ENCODE peak calls at places on chromosomes 16 and 17, in ten cellular contexts. One of them, this sample, is unnamed.

GRCh38 chr17:17603178-17603894 is 11.8 kb upstream of the PEMT start:
- DNase-seq in kidney: no peak
- DNase-seq in CD4-positive, CD25-positive, alpha-beta regulatory T cell: no peak
- DNase-seq in testis: no peak
- DNase-seq in NCI-H2081 treated with DMSO at 0.1 percent for 48 hours: no peak
- DNase-seq in Right ventricle myocardium superior: no peak
- DNase-seq in activated gamma-delta T cell treated with Interleukin-2 at 50 U/mL for 16 hours: no peak
- DNase-seq in IMR-90: no peak
- DNase-seq in AG09319: no peak
- DNase-seq in activated naive CD8-positive, alpha-beta T cell treated with anti-CD3 and anti-CD28 coated beads, Interleukin-2, amount 50 U/mL, for 24 hours: no peak
- DNase-seq in this sample: no peak

GRCh38 chr17:83199500-83200201 is 120.2 kb downstream of the METRNL start:
- DNase-seq in kidney: peak
- DNase-seq in CD4-positive, CD25-positive, alpha-beta regulatory T cell: peak
- DNase-seq in testis: peak
- DNase-seq in NCI-H2081 treated with DMSO at 0.1 percent for 48 hours: no peak
- DNase-seq in Right ventricle myocardium superior: peak
- DNase-seq in activated gamma-delta T cell treated with Interleukin-2 at 50 U/mL for 16 hours: peak
- DNase-seq in IMR-90: peak
- DNase-seq in AG09319: no peak
- DNase-seq in activated naive CD8-positive, alpha-beta T cell treated with anti-CD3 and anti-CD28 coated beads, Interleukin-2, amount 50 U/mL, for 24 hours: peak
- DNase-seq in this sample: peak

GRCh38 chr17:76643553-76644148 is at the start of gene ST6GALNAC1:
- DNase-seq in kidney: no peak
- DNase-seq in CD4-positive, CD25-positive, alpha-beta regulatory T cell: peak
- DNase-seq in testis: peak
- DNase-seq in NCI-H2081 treated with DMSO at 0.1 percent for 48 hours: no peak
- DNase-seq in Right ventricle myocardium superior: no peak
- DNase-seq in activated gamma-delta T cell treated with Interleukin-2 at 50 U/mL for 16 hours: no peak
- DNase-seq in IMR-90: no peak
- DNase-seq in AG09319: no peak
- DNase-seq in activated naive CD8-positive, alpha-beta T cell treated with anti-CD3 and anti-CD28 coated beads, Interleukin-2, amount 50 U/mL, for 24 hours: no peak
- DNase-seq in this sample: no peak

GRCh38 chr16:61891460-61891859 is 144.8 kb downstream of the CDH8 start:
- DNase-seq in kidney: no peak
- DNase-seq in CD4-positive, CD25-positive, alpha-beta regulatory T cell: no peak
- DNase-seq in testis: no peak
- DNase-seq in NCI-H2081 treated with DMSO at 0.1 percent for 48 hours: no peak
- DNase-seq in Right ventricle myocardium superior: no peak
- DNase-seq in activated gamma-delta T cell treated with Interleukin-2 at 50 U/mL for 16 hours: no peak
- DNase-seq in IMR-90: no peak
- DNase-seq in AG09319: no peak
- DNase-seq in activated naive CD8-positive, alpha-beta T cell treated with anti-CD3 and anti-CD28 coated beads, Interleukin-2, amount 50 U/mL, for 24 hours: no peak
- DNase-seq in this sample: no peak

GRCh38 chr17:17171991-17172939 is 33.9 kb downstream of the PLD6 start:
- DNase-seq in kidney: no peak
- DNase-seq in CD4-positive, CD25-positive, alpha-beta regulatory T cell: peak
- DNase-seq in testis: no peak
- DNase-seq in NCI-H2081 treated with DMSO at 0.1 percent for 48 hours: no peak
- DNase-seq in Right ventricle myocardium superior: peak
- DNase-seq in activated gamma-delta T cell treated with Interleukin-2 at 50 U/mL for 16 hours: no peak
- DNase-seq in IMR-90: no peak
- DNase-seq in AG09319: no peak
- DNase-seq in activated naive CD8-positive, alpha-beta T cell treated with anti-CD3 and anti-CD28 coated beads, Interleukin-2, amount 50 U/mL, for 24 hours: no peak
- DNase-seq in this sample: no peak

GRCh38 chr17:78641666-78642065 is 64.5 kb upstream of the DNAH17 start:
- DNase-seq in kidney: no peak
- DNase-seq in CD4-positive, CD25-positive, alpha-beta regulatory T cell: no peak
- DNase-seq in testis: no peak
- DNase-seq in NCI-H2081 treated with DMSO at 0.1 percent for 48 hours: no peak
- DNase-seq in Right ventricle myocardium superior: no peak
- DNase-seq in activated gamma-delta T cell treated with Interleukin-2 at 50 U/mL for 16 hours: no peak
- DNase-seq in IMR-90: no peak
- DNase-seq in AG09319: no peak
- DNase-seq in activated naive CD8-positive, alpha-beta T cell treated with anti-CD3 and anti-CD28 coated beads, Interleukin-2, amount 50 U/mL, for 24 hours: no peak
- DNase-seq in this sample: no peak

GRCh38 chr16:15464401-15465186 is 30.2 kb downstream of the BMERB1 start:
- DNase-seq in kidney: no peak
- DNase-seq in CD4-positive, CD25-positive, alpha-beta regulatory T cell: no peak
- DNase-seq in testis: no peak
- DNase-seq in NCI-H2081 treated with DMSO at 0.1 percent for 48 hours: no peak
- DNase-seq in Right ventricle myocardium superior: no peak
- DNase-seq in activated gamma-delta T cell treated with Interleukin-2 at 50 U/mL for 16 hours: no peak
- DNase-seq in IMR-90: peak
- DNase-seq in AG09319: no peak
- DNase-seq in activated naive CD8-positive, alpha-beta T cell treated with anti-CD3 and anti-CD28 coated beads, Interleukin-2, amount 50 U/mL, for 24 hours: no peak
- DNase-seq in this sample: no peak

GRCh38 chr16:57541754-57542435 is 548 bp upstream of the ADGRG5 start:
- DNase-seq in kidney: peak
- DNase-seq in CD4-positive, CD25-positive, alpha-beta regulatory T cell: no peak
- DNase-seq in testis: no peak
- DNase-seq in NCI-H2081 treated with DMSO at 0.1 percent for 48 hours: no peak
- DNase-seq in Right ventricle myocardium superior: no peak
- DNase-seq in activated gamma-delta T cell treated with Interleukin-2 at 50 U/mL for 16 hours: no peak
- DNase-seq in IMR-90: no peak
- DNase-seq in AG09319: no peak
- DNase-seq in activated naive CD8-positive, alpha-beta T cell treated with anti-CD3 and anti-CD28 coated beads, Interleukin-2, amount 50 U/mL, for 24 hours: no peak
- DNase-seq in this sample: no peak

GRCh38 chr17:3030096-3030495 is 33.3 kb downstream of the OR1D5 start:
- DNase-seq in kidney: no peak
- DNase-seq in CD4-positive, CD25-positive, alpha-beta regulatory T cell: no peak
- DNase-seq in testis: no peak
- DNase-seq in NCI-H2081 treated with DMSO at 0.1 percent for 48 hours: no peak
- DNase-seq in Right ventricle myocardium superior: no peak
- DNase-seq in activated gamma-delta T cell treated with Interleukin-2 at 50 U/mL for 16 hours: no peak
- DNase-seq in IMR-90: peak
- DNase-seq in AG09319: no peak
- DNase-seq in activated naive CD8-positive, alpha-beta T cell treated with anti-CD3 and anti-CD28 coated beads, Interleukin-2, amount 50 U/mL, for 24 hours: no peak
- DNase-seq in this sample: no peak

GRCh38 chr17:69447726-69448125 is 33.2 kb downstream of the MAP2K6 start:
- DNase-seq in kidney: no peak
- DNase-seq in CD4-positive, CD25-positive, alpha-beta regulatory T cell: no peak
- DNase-seq in testis: peak
- DNase-seq in NCI-H2081 treated with DMSO at 0.1 percent for 48 hours: no peak
- DNase-seq in Right ventricle myocardium superior: peak
- DNase-seq in activated gamma-delta T cell treated with Interleukin-2 at 50 U/mL for 16 hours: no peak
- DNase-seq in IMR-90: no peak
- DNase-seq in AG09319: no peak
- DNase-seq in activated naive CD8-positive, alpha-beta T cell treated with anti-CD3 and anti-CD28 coated beads, Interleukin-2, amount 50 U/mL, for 24 hours: no peak
- DNase-seq in this sample: no peak

GRCh38 chr16:48542020-48542473 is 67.9 kb downstream of the N4BP1 start:
- DNase-seq in kidney: peak
- DNase-seq in CD4-positive, CD25-positive, alpha-beta regulatory T cell: peak
- DNase-seq in testis: peak
- DNase-seq in NCI-H2081 treated with DMSO at 0.1 percent for 48 hours: no peak
- DNase-seq in Right ventricle myocardium superior: peak
- DNase-seq in activated gamma-delta T cell treated with Interleukin-2 at 50 U/mL for 16 hours: no peak
- DNase-seq in IMR-90: peak
- DNase-seq in AG09319: no peak
- DNase-seq in activated naive CD8-positive, alpha-beta T cell treated with anti-CD3 and anti-CD28 coated beads, Interleukin-2, amount 50 U/mL, for 24 hours: no peak
- DNase-seq in this sample: peak

GRCh38 chr17:1231456-1231855 is 38.8 kb upstream of the BHLHA9 start:
- DNase-seq in kidney: no peak
- DNase-seq in CD4-positive, CD25-positive, alpha-beta regulatory T cell: no peak
- DNase-seq in testis: peak
- DNase-seq in NCI-H2081 treated with DMSO at 0.1 percent for 48 hours: no peak
- DNase-seq in Right ventricle myocardium superior: peak
- DNase-seq in activated gamma-delta T cell treated with Interleukin-2 at 50 U/mL for 16 hours: no peak
- DNase-seq in IMR-90: no peak
- DNase-seq in AG09319: no peak
- DNase-seq in activated naive CD8-positive, alpha-beta T cell treated with anti-CD3 and anti-CD28 coated beads, Interleukin-2, amount 50 U/mL, for 24 hours: no peak
- DNase-seq in this sample: no peak

GRCh38 chr16:75244844-75245758 is 6.3 kb downstream of the BCAR1 start:
- DNase-seq in kidney: peak
- DNase-seq in CD4-positive, CD25-positive, alpha-beta regulatory T cell: no peak
- DNase-seq in testis: peak
- DNase-seq in NCI-H2081 treated with DMSO at 0.1 percent for 48 hours: no peak
- DNase-seq in Right ventricle myocardium superior: peak
- DNase-seq in activated gamma-delta T cell treated with Interleukin-2 at 50 U/mL for 16 hours: no peak
- DNase-seq in IMR-90: peak
- DNase-seq in AG09319: peak
- DNase-seq in activated naive CD8-positive, alpha-beta T cell treated with anti-CD3 and anti-CD28 coated beads, Interleukin-2, amount 50 U/mL, for 24 hours: no peak
- DNase-seq in this sample: peak

GRCh38 chr17:77503916-77504651 is 363.3 kb downstream of the SEC14L1 start:
- DNase-seq in kidney: no peak
- DNase-seq in CD4-positive, CD25-positive, alpha-beta regulatory T cell: no peak
- DNase-seq in testis: peak
- DNase-seq in NCI-H2081 treated with DMSO at 0.1 percent for 48 hours: no peak
- DNase-seq in Right ventricle myocardium superior: no peak
- DNase-seq in activated gamma-delta T cell treated with Interleukin-2 at 50 U/mL for 16 hours: no peak
- DNase-seq in IMR-90: no peak
- DNase-seq in AG09319: no peak
- DNase-seq in activated naive CD8-positive, alpha-beta T cell treated with anti-CD3 and anti-CD28 coated beads, Interleukin-2, amount 50 U/mL, for 24 hours: no peak
- DNase-seq in this sample: no peak

GRCh38 chr17:81903896-81904599 is 2.0 kb downstream of the NPB start:
- DNase-seq in kidney: peak
- DNase-seq in CD4-positive, CD25-positive, alpha-beta regulatory T cell: no peak
- DNase-seq in testis: no peak
- DNase-seq in NCI-H2081 treated with DMSO at 0.1 percent for 48 hours: no peak
- DNase-seq in Right ventricle myocardium superior: no peak
- DNase-seq in activated gamma-delta T cell treated with Interleukin-2 at 50 U/mL for 16 hours: no peak
- DNase-seq in IMR-90: no peak
- DNase-seq in AG09319: no peak
- DNase-seq in activated naive CD8-positive, alpha-beta T cell treated with anti-CD3 and anti-CD28 coated beads, Interleukin-2, amount 50 U/mL, for 24 hours: no peak
- DNase-seq in this sample: no peak

GRCh38 chr17:75777243-75777922 is 7.2 kb upstream of the UNK start:
- DNase-seq in kidney: no peak
- DNase-seq in CD4-positive, CD25-positive, alpha-beta regulatory T cell: no peak
- DNase-seq in testis: no peak
- DNase-seq in NCI-H2081 treated with DMSO at 0.1 percent for 48 hours: no peak
- DNase-seq in Right ventricle myocardium superior: no peak
- DNase-seq in activated gamma-delta T cell treated with Interleukin-2 at 50 U/mL for 16 hours: no peak
- DNase-seq in IMR-90: no peak
- DNase-seq in AG09319: no peak
- DNase-seq in activated naive CD8-positive, alpha-beta T cell treated with anti-CD3 and anti-CD28 coated beads, Interleukin-2, amount 50 U/mL, for 24 hours: no peak
- DNase-seq in this sample: peak

GRCh38 chr17:44932526-44933097 is 15.0 kb downstream of the KIF18B start:
- DNase-seq in kidney: peak
- DNase-seq in CD4-positive, CD25-positive, alpha-beta regulatory T cell: no peak
- DNase-seq in testis: no peak
- DNase-seq in NCI-H2081 treated with DMSO at 0.1 percent for 48 hours: no peak
- DNase-seq in Right ventricle myocardium superior: no peak
- DNase-seq in activated gamma-delta T cell treated with Interleukin-2 at 50 U/mL for 16 hours: no peak
- DNase-seq in IMR-90: no peak
- DNase-seq in AG09319: no peak
- DNase-seq in activated naive CD8-positive, alpha-beta T cell treated with anti-CD3 and anti-CD28 coated beads, Interleukin-2, amount 50 U/mL, for 24 hours: no peak
- DNase-seq in this sample: no peak

GRCh38 chr16:67486805-67487204 is 3.5 kb upstream of the AGRP start:
- DNase-seq in kidney: no peak
- DNase-seq in CD4-positive, CD25-positive, alpha-beta regulatory T cell: no peak
- DNase-seq in testis: no peak
- DNase-seq in NCI-H2081 treated with DMSO at 0.1 percent for 48 hours: no peak
- DNase-seq in Right ventricle myocardium superior: no peak
- DNase-seq in activated gamma-delta T cell treated with Interleukin-2 at 50 U/mL for 16 hours: no peak
- DNase-seq in IMR-90: no peak
- DNase-seq in AG09319: no peak
- DNase-seq in activated naive CD8-positive, alpha-beta T cell treated with anti-CD3 and anti-CD28 coated beads, Interleukin-2, amount 50 U/mL, for 24 hours: no peak
- DNase-seq in this sample: no peak

This sample was measured in adrenal gland.